ENCODE peak calls at places on chromosomes 12 and 14, in ten cellular contexts. One of them, this sample, is unnamed.

GRCh38 chr12:22334696-22335290 is at the start of gene ST8SIA1:
- DNase-seq in astrocyte of the spinal cord: peak
- DNase-seq in WERI-Rb-1: peak
- DNase-seq in uterus: peak
- DNase-seq in suprapubic skin: peak
- DNase-seq in K562: no peak
- DNase-seq in GM23338: peak
- DNase-seq in fibroblast of the aortic adventitia: peak
- DNase-seq in osteocyte: no peak
- DNase-seq in tibial artery: peak
- DNase-seq in this sample: no peak

GRCh38 chr12:124480469-124481256 is 86.7 kb downstream of the NCOR2 start:
- DNase-seq in uterus: peak
- DNase-seq in K562: peak
- DNase-seq in tibial artery: no peak
- DNase-seq in osteocyte: peak
- DNase-seq in fibroblast of the aortic adventitia: peak
- DNase-seq in astrocyte of the spinal cord: peak
- DNase-seq in WERI-Rb-1: peak
- DNase-seq in suprapubic skin: peak
- DNase-seq in GM23338: no peak
- DNase-seq in this sample: no peak

GRCh38 chr12:132557291-132557968 is 53.0 kb downstream of the LRCOL1 start:
- DNase-seq in WERI-Rb-1: no peak
- DNase-seq in fibroblast of the aortic adventitia: no peak
- DNase-seq in astrocyte of the spinal cord: no peak
- DNase-seq in K562: no peak
- DNase-seq in suprapubic skin: no peak
- DNase-seq in osteocyte: no peak
- DNase-seq in GM23338: no peak
- DNase-seq in tibial artery: no peak
- DNase-seq in uterus: no peak
- DNase-seq in this sample: no peak

GRCh38 chr14:91310620-91311283 is 66.2 kb upstream of the GPR68 start:
- DNase-seq in astrocyte of the spinal cord: no peak
- DNase-seq in osteocyte: no peak
- DNase-seq in tibial artery: no peak
- DNase-seq in uterus: no peak
- DNase-seq in WERI-Rb-1: no peak
- DNase-seq in GM23338: no peak
- DNase-seq in suprapubic skin: no peak
- DNase-seq in K562: no peak
- DNase-seq in fibroblast of the aortic adventitia: no peak
- DNase-seq in this sample: no peak

GRCh38 chr12:132827763-132828703 is 636 bp downstream of the GOLGA3 start:
- DNase-seq in GM23338: peak
- DNase-seq in fibroblast of the aortic adventitia: peak
- DNase-seq in WERI-Rb-1: peak
- DNase-seq in osteocyte: no peak
- DNase-seq in astrocyte of the spinal cord: peak
- DNase-seq in suprapubic skin: peak
- DNase-seq in K562: peak
- DNase-seq in tibial artery: peak
- DNase-seq in uterus: no peak
- DNase-seq in this sample: peak

GRCh38 chr12:59811991-59812390 is 216.2 kb downstream of the SLC16A7 start:
- DNase-seq in WERI-Rb-1: no peak
- DNase-seq in GM23338: no peak
- DNase-seq in K562: no peak
- DNase-seq in astrocyte of the spinal cord: no peak
- DNase-seq in tibial artery: no peak
- DNase-seq in suprapubic skin: no peak
- DNase-seq in osteocyte: no peak
- DNase-seq in fibroblast of the aortic adventitia: no peak
- DNase-seq in uterus: no peak
- DNase-seq in this sample: no peak

GRCh38 chr12:15789215-15790171 is at the start of gene EPS8:
- DNase-seq in astrocyte of the spinal cord: peak
- DNase-seq in GM23338: peak
- DNase-seq in osteocyte: peak
- DNase-seq in WERI-Rb-1: peak
- DNase-seq in fibroblast of the aortic adventitia: peak
- DNase-seq in tibial artery: peak
- DNase-seq in K562: no peak
- DNase-seq in uterus: peak
- DNase-seq in suprapubic skin: peak
- DNase-seq in this sample: peak

GRCh38 chr12:124722871-124723270 is 140.8 kb downstream of the SCARB1 start:
- DNase-seq in tibial artery: no peak
- DNase-seq in WERI-Rb-1: no peak
- DNase-seq in GM23338: no peak
- DNase-seq in uterus: no peak
- DNase-seq in K562: no peak
- DNase-seq in suprapubic skin: no peak
- DNase-seq in astrocyte of the spinal cord: no peak
- DNase-seq in osteocyte: no peak
- DNase-seq in fibroblast of the aortic adventitia: no peak
- DNase-seq in this sample: no peak

GRCh38 chr14:91283666-91284065 is 39.2 kb upstream of the GPR68 start:
- DNase-seq in WERI-Rb-1: no peak
- DNase-seq in GM23338: no peak
- DNase-seq in osteocyte: no peak
- DNase-seq in astrocyte of the spinal cord: no peak
- DNase-seq in K562: no peak
- DNase-seq in uterus: no peak
- DNase-seq in suprapubic skin: no peak
- DNase-seq in tibial artery: no peak
- DNase-seq in fibroblast of the aortic adventitia: no peak
- DNase-seq in this sample: no peak

GRCh38 chr12:21910642-21911041 is 30.6 kb downstream of the ABCC9 start:
- DNase-seq in uterus: no peak
- DNase-seq in GM23338: peak
- DNase-seq in WERI-Rb-1: no peak
- DNase-seq in osteocyte: no peak
- DNase-seq in astrocyte of the spinal cord: peak
- DNase-seq in tibial artery: no peak
- DNase-seq in suprapubic skin: no peak
- DNase-seq in fibroblast of the aortic adventitia: no peak
- DNase-seq in K562: no peak
- DNase-seq in this sample: no peak

GRCh38 chr12:122079532-122080081 is 1.1 kb downstream of the MLXIP start:
- DNase-seq in osteocyte: no peak
- DNase-seq in GM23338: no peak
- DNase-seq in tibial artery: no peak
- DNase-seq in suprapubic skin: peak
- DNase-seq in WERI-Rb-1: no peak
- DNase-seq in astrocyte of the spinal cord: peak
- DNase-seq in uterus: no peak
- DNase-seq in fibroblast of the aortic adventitia: peak
- DNase-seq in K562: no peak
- DNase-seq in this sample: no peak

GRCh38 chr14:91017011-91017410 is 43.4 kb downstream of the RPS6KA5 start:
- DNase-seq in uterus: no peak
- DNase-seq in K562: no peak
- DNase-seq in tibial artery: no peak
- DNase-seq in suprapubic skin: no peak
- DNase-seq in astrocyte of the spinal cord: no peak
- DNase-seq in fibroblast of the aortic adventitia: no peak
- DNase-seq in WERI-Rb-1: no peak
- DNase-seq in osteocyte: no peak
- DNase-seq in GM23338: no peak
- DNase-seq in this sample: no peak

GRCh38 chr14:53412819-53413664 is 259.9 kb upstream of the DDHD1 start:
- DNase-seq in suprapubic skin: no peak
- DNase-seq in astrocyte of the spinal cord: no peak
- DNase-seq in fibroblast of the aortic adventitia: no peak
- DNase-seq in osteocyte: no peak
- DNase-seq in WERI-Rb-1: peak
- DNase-seq in tibial artery: no peak
- DNase-seq in K562: no peak
- DNase-seq in uterus: no peak
- DNase-seq in GM23338: peak
- DNase-seq in this sample: no peak

GRCh38 chr14:34501997-34502396 is 37.5 kb downstream of the EAPP start:
- DNase-seq in K562: no peak
- DNase-seq in WERI-Rb-1: no peak
- DNase-seq in tibial artery: no peak
- DNase-seq in fibroblast of the aortic adventitia: peak
- DNase-seq in osteocyte: no peak
- DNase-seq in uterus: no peak
- DNase-seq in suprapubic skin: no peak
- DNase-seq in GM23338: no peak
- DNase-seq in astrocyte of the spinal cord: peak
- DNase-seq in this sample: no peak

GRCh38 chr14:102485693-102486512 is 23.7 kb downstream of the ANKRD9 start:
- DNase-seq in GM23338: no peak
- DNase-seq in fibroblast of the aortic adventitia: no peak
- DNase-seq in osteocyte: no peak
- DNase-seq in suprapubic skin: no peak
- DNase-seq in WERI-Rb-1: no peak
- DNase-seq in K562: no peak
- DNase-seq in tibial artery: no peak
- DNase-seq in uterus: no peak
- DNase-seq in astrocyte of the spinal cord: no peak
- DNase-seq in this sample: no peak

GRCh38 chr12:95718772-95719171 is 71.8 kb downstream of the NTN4 start:
- DNase-seq in uterus: no peak
- DNase-seq in osteocyte: no peak
- DNase-seq in GM23338: no peak
- DNase-seq in tibial artery: no peak
- DNase-seq in K562: no peak
- DNase-seq in fibroblast of the aortic adventitia: no peak
- DNase-seq in WERI-Rb-1: no peak
- DNase-seq in suprapubic skin: no peak
- DNase-seq in astrocyte of the spinal cord: no peak
- DNase-seq in this sample: no peak
- TF ChIP-seq CTCF in uterus: no peak
- TF ChIP-seq CTCF in osteocyte: no peak
- TF ChIP-seq CTCF in GM23338: no peak
- TF ChIP-seq CTCF in tibial artery: no peak
- TF ChIP-seq CTCF in K562: no peak
- TF ChIP-seq CTCF in fibroblast of the aortic adventitia: no peak
- TF ChIP-seq CTCF in WERI-Rb-1: no peak
- TF ChIP-seq CTCF in suprapubic skin: no peak
- TF ChIP-seq CTCF in astrocyte of the spinal cord: no peak
- TF ChIP-seq CTCF in this sample: no peak

GRCh38 chr12:57775563-57776246 is 3.3 kb downstream of the EEF1AKMT3 start:
- DNase-seq in fibroblast of the aortic adventitia: no peak
- DNase-seq in suprapubic skin: no peak
- DNase-seq in tibial artery: no peak
- DNase-seq in osteocyte: no peak
- DNase-seq in GM23338: peak
- DNase-seq in WERI-Rb-1: no peak
- DNase-seq in astrocyte of the spinal cord: no peak
- DNase-seq in K562: no peak
- DNase-seq in uterus: no peak
- DNase-seq in this sample: no peak
- TF ChIP-seq CTCF in fibroblast of the aortic adventitia: no peak
- TF ChIP-seq CTCF in suprapubic skin: no peak
- TF ChIP-seq CTCF in tibial artery: no peak
- TF ChIP-seq CTCF in osteocyte: no peak
- TF ChIP-seq CTCF in GM23338: peak
- TF ChIP-seq CTCF in WERI-Rb-1: no peak
- TF ChIP-seq CTCF in astrocyte of the spinal cord: no peak
- TF ChIP-seq CTCF in K562: peak
- TF ChIP-seq CTCF in uterus: no peak
- TF ChIP-seq CTCF in this sample: no peak

DNA sequence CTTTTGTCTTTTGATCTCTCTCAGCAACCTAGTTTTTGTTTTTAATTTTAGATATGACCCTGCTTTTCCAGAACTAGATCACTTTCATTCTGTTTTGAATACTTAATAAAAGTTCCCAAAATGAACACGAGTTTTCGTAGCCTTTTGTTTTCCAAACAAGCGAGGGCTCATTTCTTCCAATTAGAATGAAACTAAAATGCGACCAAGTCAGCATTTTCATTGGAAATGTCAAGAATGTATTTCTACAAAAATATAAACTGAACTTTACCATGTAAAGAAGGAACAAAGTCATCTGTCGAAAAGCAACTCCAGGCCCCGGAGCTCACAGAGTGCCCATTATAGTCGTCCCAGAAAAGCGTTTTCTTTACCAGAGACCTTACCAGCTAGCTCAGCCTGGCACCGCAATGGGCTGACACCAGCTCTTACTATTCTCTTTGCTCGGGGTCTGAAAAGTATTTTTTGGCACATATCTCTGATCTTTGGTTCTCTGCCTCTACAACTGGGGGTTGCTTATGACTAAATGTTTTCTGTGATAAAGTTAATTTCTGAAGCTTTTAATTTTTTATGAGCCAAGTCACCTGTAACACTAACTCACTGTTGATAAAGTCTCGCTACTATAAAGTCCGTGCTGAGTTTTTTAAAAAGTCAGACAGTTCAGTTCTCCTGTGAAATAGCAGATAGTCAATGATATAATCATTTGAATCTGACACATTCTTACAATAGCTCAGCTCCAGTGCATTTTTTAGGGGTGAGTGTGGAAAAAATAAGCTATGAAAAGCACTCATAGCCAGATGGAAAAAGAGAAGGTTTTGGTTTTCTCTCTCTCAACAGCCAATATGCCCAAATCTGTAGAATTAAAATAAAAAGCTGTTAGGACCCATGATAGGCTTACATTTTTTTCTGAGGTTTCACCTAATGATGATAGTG is 43.4 kb downstream of the SAMD4A start:
- DNase-seq in WERI-Rb-1: no peak
- DNase-seq in fibroblast of the aortic adventitia: peak
- DNase-seq in tibial artery: no peak
- DNase-seq in uterus: no peak
- DNase-seq in osteocyte: no peak
- DNase-seq in astrocyte of the spinal cord: peak
- DNase-seq in K562: no peak
- DNase-seq in suprapubic skin: no peak
- DNase-seq in GM23338: no peak
- DNase-seq in this sample: no peak
- TF ChIP-seq CTCF in WERI-Rb-1: no peak
- TF ChIP-seq CTCF in fibroblast of the aortic adventitia: no peak
- TF ChIP-seq CTCF in tibial artery: no peak
- TF ChIP-seq CTCF in uterus: no peak
- TF ChIP-seq CTCF in osteocyte: no peak
- TF ChIP-seq CTCF in astrocyte of the spinal cord: no peak
- TF ChIP-seq CTCF in K562: no peak
- TF ChIP-seq CTCF in suprapubic skin: no peak
- TF ChIP-seq CTCF in GM23338: no peak
- TF ChIP-seq CTCF in this sample: no peak

DNA sequence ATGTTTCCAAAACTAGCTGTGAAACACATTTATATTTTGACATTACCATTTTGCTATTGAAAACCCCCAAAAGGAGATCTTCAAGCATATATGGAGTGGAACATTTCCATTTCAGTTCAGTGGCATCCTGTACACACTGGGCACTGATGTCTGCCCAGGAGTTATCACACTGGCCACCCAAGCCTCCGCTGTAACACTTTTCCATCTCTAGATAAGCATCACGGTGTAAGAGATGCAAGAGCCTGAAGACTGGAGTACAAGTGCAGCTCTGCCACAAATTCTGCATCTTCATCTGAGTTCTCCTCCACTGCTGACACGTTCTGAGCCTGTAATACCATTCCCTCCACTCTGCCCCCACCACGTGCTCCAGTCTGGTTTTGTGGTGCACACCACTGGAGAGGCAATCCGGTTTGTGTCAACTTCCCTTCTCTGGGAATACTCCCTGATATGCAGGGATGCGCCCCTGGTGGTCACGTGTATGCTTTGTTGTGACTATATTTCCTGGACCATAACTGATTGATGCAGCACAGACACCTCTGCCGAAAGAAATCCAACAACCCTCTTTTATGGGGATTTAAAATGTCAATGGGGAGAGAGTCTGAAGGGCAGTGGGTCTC is 12.7 kb downstream of the SPTLC2 start:
- DNase-seq in tibial artery: peak
- DNase-seq in K562: peak
- DNase-seq in uterus: peak
- DNase-seq in osteocyte: no peak
- DNase-seq in fibroblast of the aortic adventitia: no peak
- DNase-seq in astrocyte of the spinal cord: no peak
- DNase-seq in suprapubic skin: no peak
- DNase-seq in WERI-Rb-1: peak
- DNase-seq in GM23338: no peak
- DNase-seq in this sample: no peak
- TF ChIP-seq CTCF in tibial artery: no peak
- TF ChIP-seq CTCF in K562: peak
- TF ChIP-seq CTCF in uterus: no peak
- TF ChIP-seq CTCF in osteocyte: peak
- TF ChIP-seq CTCF in fibroblast of the aortic adventitia: peak
- TF ChIP-seq CTCF in astrocyte of the spinal cord: peak
- TF ChIP-seq CTCF in suprapubic skin: peak
- TF ChIP-seq CTCF in WERI-Rb-1: peak
- TF ChIP-seq CTCF in GM23338: peak
- TF ChIP-seq CTCF in this sample: peak

This sample was measured in retinal pigment epithelial cell.